ENCODE peak calls at places on chromosomes 2 and 18, in ten cellular contexts. Y is CD4-positive, CD25-positive, alpha-beta regulatory T cell; C is Peyer's patch; B is 8988T; M is stimulated activated CD4-positive, alpha-beta T cell treated with anti-CD3 and anti-CD28 coated beads, Interleukin-2, amount 100 ng/mL, for 48 hours; N is uterus; F is fibroblast of the aortic adventitia; Z is progenitor cell of endocrine pancreas; H is SK-N-DZ; E is fibroblast of lung. K is an unnamed sample.

GRCh38 chr18:33839452-33840225 is 261.6 kb downstream of the ASXL3 start:
- DNase-seq in Y (no peak), B (no peak), E (peak; percentile 79), C (no peak), Z (no peak), F (peak; percentile 57), H (peak; percentile 69), N (no peak), M (no peak), K (no peak)

GRCh38 chr2:203973000-203973399 is 36.4 kb downstream of the ICOS start:
- DNase-seq in H (no peak), M (no peak), F (no peak), Y (no peak), B (no peak), Z (no peak), N (no peak), C (no peak), E (no peak), K (no peak)

GRCh38 chr2:70525032-70525431 is 28.6 kb downstream of the TGFA start:
- DNase-seq in E (no peak), Y (no peak), N (no peak), H (no peak), Z (no peak), C (no peak), B (no peak), F (peak; percentile 36), M (no peak), K (no peak)

GRCh38 chr2:103172821-103173220 is 411.0 kb downstream of the TMEM182 start:
- DNase-seq in Z (no peak), E (no peak), B (no peak), M (no peak), F (no peak), C (no peak), H (no peak), N (no peak), Y (no peak), K (no peak)

GRCh38 chr2:239380831-239381708 is 19.8 kb downstream of the HDAC4 start:
- DNase-seq in C (peak; percentile 81), M (peak; percentile 43), N (no peak), Z (no peak), F (no peak), B (no peak), H (no peak), E (no peak), Y (peak; percentile 56), K (peak; percentile 55)

GRCh38 chr18:73258375-73259087 is 390.7 kb upstream of the NETO1 start:
- DNase-seq in M (no peak), Y (no peak), C (no peak), B (no peak), H (no peak), N (no peak), F (no peak), Z (no peak), E (no peak), K (no peak)

GRCh38 chr2:127154985-127155650 is 48.2 kb upstream of the BIN1 start:
- DNase-seq in F (peak; percentile 93), C (no peak), E (peak; percentile 87), N (peak; percentile 71), H (no peak), Z (no peak), B (no peak), M (no peak), Y (no peak), K (no peak)

GRCh38 chr18:34595673-34596072 is 114.4 kb upstream of the DTNA start:
- DNase-seq in F (peak; percentile 53), N (no peak), M (no peak), Y (no peak), H (peak; percentile 9), C (no peak), Z (no peak), E (peak; percentile 61), B (no peak), K (no peak)

GRCh38 chr18:23198217-23198845 is 63.0 kb downstream of the CABLES1 start:
- DNase-seq in F (no peak), N (no peak), Z (no peak), M (no peak), B (no peak), E (no peak), C (no peak), H (no peak), Y (no peak), K (no peak)

GRCh38 chr2:181949047-181949446 is 36.6 kb upstream of the PPP1R1C start:
- DNase-seq in H (no peak), C (no peak), M (no peak), F (peak; percentile 53), Z (no peak), N (no peak), Y (no peak), E (no peak), B (no peak), K (no peak)

GRCh38 chr2:235719146-235719942 is 225.5 kb downstream of the AGAP1 start:
- DNase-seq in M (no peak), H (no peak), C (no peak), N (no peak), B (no peak), Z (no peak), F (no peak), E (no peak), Y (no peak), K (no peak)

GRCh38 chr2:240203842-240204270 is 63.4 kb upstream of the OTOS start:
- DNase-seq in E (no peak), Z (no peak), N (no peak), F (no peak), C (no peak), H (no peak), Y (no peak), B (no peak), M (no peak), K (no peak)

GRCh38 chr2:45607701-45608100 is 3.4 kb downstream of the SRBD1 start:
- DNase-seq in C (no peak), E (no peak), B (peak; percentile 30), H (no peak), F (peak; percentile 33), Z (no peak), M (no peak), N (no peak), Y (no peak), K (no peak)

GRCh38 chr18:58723810-58724602 is 52.7 kb downstream of the MALT1 start:
- DNase-seq in F (peak; percentile 25), Z (no peak), M (no peak), B (no peak), E (peak; percentile 56), C (no peak), N (no peak), Y (no peak), H (no peak), K (no peak)

GRCh38 chr2:109368798-109369197 is 239.8 kb downstream of the SH3RF3 start:
- DNase-seq in M (no peak), Z (no peak), N (peak; percentile 2), C (peak; percentile 2), F (no peak), H (no peak), Y (no peak), E (no peak), B (no peak), K (no peak)

GRCh38 chr2:65387017-65387416 is 45.4 kb downstream of the SPRED2 start:
- DNase-seq in N (no peak), F (no peak), Y (no peak), E (no peak), Z (no peak), C (no peak), M (no peak), H (no peak), B (no peak), K (no peak)

GRCh38 chr2:74441690-74442482 is at the start of gene RTKN:
- DNase-seq in E (no peak), B (no peak), M (no peak), F (no peak), Z (peak; percentile 48), C (no peak), H (no peak), Y (no peak), N (no peak), K (peak; percentile 48)

GRCh38 chr18:32470136-32470712 is 458 bp downstream of the GAREM1 start:
- DNase-seq in Y (no peak), H (peak; percentile 36), B (no peak), E (peak; percentile 24), N (peak; percentile 35), C (no peak), F (peak; percentile 19), M (peak; percentile 3), Z (peak; percentile 43), K (peak; percentile 17)

GRCh38 chr2:235505210-235505741 is 11.4 kb downstream of the AGAP1 start:
- DNase-seq in E (no peak), C (no peak), B (no peak), Y (no peak), Z (no peak), N (no peak), F (no peak), H (no peak), M (no peak), K (no peak)

GRCh38 chr2:73870084-73870483 is 22.7 kb upstream of the ACTG2 start:
- DNase-seq in M (no peak), Y (no peak), C (no peak), N (peak; percentile 90), E (peak; percentile 99), H (no peak), F (peak; percentile 98), B (no peak), Z (no peak), K (no peak)

GRCh38 chr18:48336332-48336731 is 72.9 kb downstream of the ZBTB7C start:
- DNase-seq in E (no peak), B (no peak), H (no peak), M (no peak), N (no peak), Z (no peak), F (peak; percentile 11), C (no peak), Y (no peak), K (no peak)

GRCh38 chr2:218081695-218082094 is 12.6 kb downstream of the RUFY4 start:
- DNase-seq in E (peak; percentile 40), Z (no peak), N (no peak), Y (no peak), H (no peak), F (peak; percentile 25), C (no peak), M (no peak), B (no peak), K (no peak)

GRCh38 chr2:191051825-191052778 is 38.1 kb upstream of the STAT1 start:
- DNase-seq in H (peak; percentile 47), Z (no peak), E (peak; percentile 71), B (no peak), N (no peak), M (no peak), C (no peak), Y (no peak), F (peak; percentile 82), K (no peak)

GRCh38 chr2:217604527-217605279 is 398.1 kb downstream of the TNS1 start:
- DNase-seq in N (peak; percentile 70), E (no peak), H (peak; percentile 85), Y (no peak), Z (no peak), B (no peak), M (no peak), F (no peak), C (no peak), K (no peak)

GRCh38 chr2:69770193-69770702 is 28.3 kb downstream of the ANXA4 start:
- DNase-seq in Z (no peak), N (no peak), Y (no peak), C (no peak), F (peak; percentile 89), E (peak; percentile 92), M (no peak), H (no peak), B (peak; percentile 28), K (no peak)

GRCh38 chr2:130755234-130756040 is at the start of gene AMER3:
- DNase-seq in F (no peak), B (no peak), Y (no peak), N (no peak), E (no peak), C (no peak), H (peak; percentile 61), Z (peak; percentile 67), M (no peak), K (no peak)

GRCh38 chr2:52862801-52863200 is 904.8 kb upstream of the CHAC2 start:
- DNase-seq in C (no peak), M (no peak), B (no peak), Z (no peak), H (no peak), Y (no peak), N (no peak), E (peak; percentile 13), F (peak; percentile 68), K (no peak)

GRCh38 chr2:118089015-118089800 is 937 bp downstream of the INSIG2 start:
- DNase-seq in F (peak; percentile 71), M (peak; percentile 11), E (peak; percentile 49), H (peak; percentile 9), B (no peak), C (peak; percentile 18), N (peak; percentile 15), Z (no peak), Y (no peak), K (no peak)